ENCODE peak calls at places on chromosomes 6 and 20, in seven cellular contexts. S is HCT116, M is K562, A is H1, P is HepG2, W is GM12878, V is SK-N-SH. U is an unnamed sample.

GRCh38 chr6:3412779-3413500 is 43.9 kb downstream of the SLC22A23 start:
- DNase-seq in S (no peak), M (no peak), A (no peak), P (peak), W (no peak), V (no peak), U (no peak)

GRCh38 chr20:51581571-51581970 is 39.1 kb upstream of the NFATC2 start:
- DNase-seq in S (no peak), M (no peak), V (no peak), P (no peak), A (no peak), W (no peak), U (no peak)

GRCh38 chr6:126041516-126042447 is 55.4 kb downstream of the TRMT11 start:
- DNase-seq in V (no peak), P (no peak), A (no peak), W (no peak), S (no peak), M (no peak), U (no peak)

GRCh38 chr20:32823078-32823477 is 3.3 kb downstream of the MAPRE1 start:
- DNase-seq in A (no peak), P (peak), S (no peak), M (peak), V (no peak), W (no peak), U (peak)

GRCh38 chr6:10558575-10558974 is 37.4 kb downstream of the GCNT2 start:
- DNase-seq in M (no peak), V (peak), W (no peak), P (no peak), S (no peak), A (no peak), U (no peak)

GRCh38 chr6:121639041-121639440 is 203.6 kb downstream of the GJA1 start:
- DNase-seq in P (no peak), M (no peak), V (no peak), A (no peak), W (no peak), S (no peak), U (no peak)

GRCh38 chr6:109079981-109080380 is 14.7 kb downstream of the SESN1 start:
- DNase-seq in A (no peak), P (no peak), W (no peak), S (no peak), M (no peak), V (no peak), U (no peak)

GRCh38 chr20:46640536-46641311 is 10.5 kb downstream of the SLC13A3 start:
- DNase-seq in A (no peak), P (peak), V (no peak), S (no peak), W (no peak), M (no peak), U (no peak)

GRCh38 chr6:44133003-44133931 is 5.9 kb downstream of the TMEM63B start:
- DNase-seq in W (no peak), P (peak), V (peak), S (peak), M (peak), A (no peak), U (peak)

GRCh38 chr6:32370510-32370909 is 1.2 kb downstream of the TSBP1 start:
- DNase-seq in M (no peak), W (no peak), S (no peak), V (no peak), A (no peak), P (no peak), U (no peak)

DNA sequence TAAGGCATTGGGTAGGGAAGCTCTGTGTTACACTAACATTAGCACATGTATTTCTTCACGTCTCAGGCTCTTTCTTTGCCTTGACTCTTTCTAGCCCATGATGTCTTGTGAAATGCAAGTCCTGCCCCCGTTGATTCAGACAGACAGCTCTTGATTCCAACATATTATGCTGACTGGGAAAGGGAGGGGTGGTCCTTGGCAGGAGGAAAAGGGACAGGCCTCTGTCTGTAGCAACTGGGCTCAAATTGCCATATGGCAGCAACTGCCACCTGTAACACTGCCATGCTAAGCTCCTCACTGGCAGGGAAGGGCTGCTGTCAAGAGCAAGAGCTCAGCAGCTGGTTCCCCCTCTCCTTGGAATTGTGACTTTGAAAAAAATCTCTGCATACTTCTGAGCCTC is 5.7 kb upstream of the KCNK15 start:
- DNase-seq in V (no peak), S (no peak), W (no peak), M (no peak), P (no peak), A (no peak), U (no peak)
- TF ChIP-seq JUND in V (no peak), S (no peak), W (no peak), M (no peak), P (no peak), A (no peak), U (no peak)

GRCh38 chr6:131314838-131315237 is 179.6 kb downstream of the AKAP7 start:
- DNase-seq in M (no peak), W (no peak), V (no peak), A (no peak), P (no peak), S (no peak), U (no peak)

GRCh38 chr6:131317516-131317915 is 182.2 kb downstream of the AKAP7 start:
- DNase-seq in M (no peak), V (no peak), P (no peak), S (no peak), W (no peak), A (no peak), U (no peak)

GRCh38 chr6:131322121-131322520 is 186.9 kb downstream of the AKAP7 start:
- DNase-seq in A (no peak), M (no peak), S (no peak), W (no peak), P (no peak), V (no peak), U (no peak)

GRCh38 chr6:131316654-131317053 is 181.4 kb downstream of the AKAP7 start:
- DNase-seq in A (no peak), P (no peak), W (no peak), S (no peak), V (no peak), M (no peak), U (no peak)
- TF ChIP-seq JUND in A (no peak), P (no peak), W (no peak), S (no peak), V (no peak), M (no peak), U (no peak)

GRCh38 chr6:21312118-21312517 is 281.4 kb upstream of the SOX4 start:
- DNase-seq in A (no peak), V (no peak), M (no peak), S (no peak), W (no peak), P (no peak), U (no peak)
- TF ChIP-seq JUND in A (no peak), V (no peak), M (no peak), S (no peak), W (no peak), P (no peak), U (no peak)

GRCh38 chr20:14210146-14210545 is 127.3 kb downstream of the FLRT3 start:
- DNase-seq in M (no peak), P (no peak), V (no peak), A (no peak), W (no peak), S (no peak), U (no peak)
- TF ChIP-seq JUND in M (no peak), P (no peak), V (no peak), A (no peak), W (no peak), S (no peak), U (no peak)

DNA sequence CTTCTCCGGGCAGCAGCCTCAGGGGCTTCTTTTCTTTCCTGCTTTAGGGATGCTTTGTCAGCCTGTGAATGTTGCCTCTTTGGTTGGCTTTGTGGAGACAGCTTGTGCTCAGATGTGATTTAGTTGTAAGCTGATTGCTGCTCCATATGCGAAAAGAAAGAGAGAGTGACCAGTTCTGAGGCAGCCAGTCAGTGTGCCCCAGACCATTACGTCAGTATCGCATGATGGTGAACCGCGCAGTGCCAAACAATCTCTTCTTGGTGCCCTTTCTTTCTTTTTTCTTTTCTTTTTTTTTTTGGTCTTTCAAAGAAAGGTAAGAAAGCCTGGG is 44.1 kb downstream of the SMPDL3A start:
- DNase-seq in W (no peak), A (no peak), S (no peak), M (no peak), P (no peak), V (no peak), U (no peak)
- TF ChIP-seq JUND in W (no peak), A (no peak), S (no peak), M (no peak), P (no peak), V (no peak), U (no peak)

DNA sequence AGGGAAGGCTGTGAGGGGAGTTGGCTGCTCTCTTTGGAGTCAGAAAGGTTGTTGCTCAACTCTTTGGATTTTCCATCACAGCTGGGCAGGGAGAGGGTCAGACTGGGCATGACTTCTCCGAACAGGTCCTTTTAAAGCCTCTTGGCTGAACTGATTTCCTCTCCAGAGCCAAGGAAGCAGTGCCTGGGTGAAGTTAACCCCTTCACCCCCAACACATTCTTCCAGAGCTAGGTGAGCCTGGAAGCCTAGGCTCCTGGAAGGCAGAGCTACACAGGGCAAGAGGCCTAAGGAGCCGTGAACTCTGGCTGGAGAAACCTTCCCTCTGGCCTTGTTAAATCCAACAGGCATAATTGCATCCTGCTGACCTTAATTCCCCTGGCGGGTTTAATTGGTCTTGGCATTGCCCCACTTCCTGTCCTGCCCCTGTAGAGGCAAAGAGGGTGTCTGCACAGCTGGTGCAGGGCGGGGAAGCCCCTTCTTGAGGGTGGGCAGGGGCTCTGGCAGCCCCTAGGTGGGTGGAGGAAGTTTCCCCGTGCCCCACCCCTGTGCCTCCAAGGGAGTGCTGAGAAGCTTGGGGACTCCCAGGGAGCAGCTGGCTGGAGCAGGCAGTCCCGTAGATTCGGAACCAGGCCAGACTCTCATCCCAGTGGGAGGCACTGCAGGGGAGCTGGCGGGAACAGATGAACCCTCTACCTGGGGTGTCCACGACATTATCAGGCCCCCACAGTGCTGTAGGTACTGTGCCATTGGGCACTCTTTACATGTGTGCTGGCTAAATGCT is 3.6 kb upstream of the MYLK2 start:
- DNase-seq in W (no peak), M (no peak), A (no peak), V (peak), S (no peak), P (no peak), U (no peak)
- TF ChIP-seq JUND in W (no peak), M (no peak), A (no peak), V (no peak), S (no peak), P (no peak), U (no peak)

DNA sequence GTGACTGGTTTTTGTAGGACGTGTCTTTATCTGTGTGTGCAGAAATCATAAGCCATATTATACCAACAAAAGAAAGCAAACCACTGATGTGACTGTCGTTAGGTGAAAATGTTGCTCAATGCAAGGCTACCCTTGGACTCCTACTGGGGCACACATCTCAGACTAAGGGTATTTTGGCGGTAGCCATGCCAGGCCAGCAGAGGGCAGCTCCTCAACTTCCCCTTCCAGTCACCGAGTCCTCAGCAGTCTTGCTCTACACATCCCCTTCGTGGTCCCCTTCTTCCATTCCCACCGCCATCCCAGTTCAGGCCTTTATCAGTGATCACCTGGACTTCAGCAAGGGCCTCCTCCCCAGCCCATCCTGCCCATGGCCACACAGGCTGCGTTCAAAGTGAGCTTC is 113.7 kb upstream of the GGTLC1 start:
- DNase-seq in W (no peak), A (peak), S (no peak), P (peak), M (peak), V (no peak), U (peak)
- TF ChIP-seq JUND in W (no peak), A (no peak), S (no peak), P (no peak), M (no peak), V (no peak), U (no peak)

GRCh38 chr20:34525709-34526416 is 9.6 kb downstream of the DYNLRB1 start:
- DNase-seq in W (no peak), P (peak), M (peak), V (peak), S (peak), A (no peak), U (peak)
- TF ChIP-seq JUND in W (no peak), P (peak), M (peak), V (peak), S (peak), A (no peak), U (peak)

GRCh38 chr6:143745160-143746133 is 67.7 kb downstream of the PHACTR2 start:
- DNase-seq in W (no peak), V (peak), M (peak), S (peak), A (no peak), P (peak), U (no peak)

GRCh38 chr6:143742955-143743255 is 65.1 kb downstream of the PHACTR2 start:
- DNase-seq in P (no peak), S (no peak), A (no peak), M (no peak), V (no peak), W (no peak), U (no peak)

GRCh38 chr6:143743256-143744166 is 65.7 kb downstream of the PHACTR2 start:
- DNase-seq in W (no peak), P (peak), V (no peak), A (no peak), S (no peak), M (no peak), U (peak)

GRCh38 chr6:143746202-143747119 is 68.7 kb downstream of the PHACTR2 start:
- DNase-seq in S (no peak), W (no peak), P (peak), V (no peak), M (no peak), A (peak), U (peak)

DNA sequence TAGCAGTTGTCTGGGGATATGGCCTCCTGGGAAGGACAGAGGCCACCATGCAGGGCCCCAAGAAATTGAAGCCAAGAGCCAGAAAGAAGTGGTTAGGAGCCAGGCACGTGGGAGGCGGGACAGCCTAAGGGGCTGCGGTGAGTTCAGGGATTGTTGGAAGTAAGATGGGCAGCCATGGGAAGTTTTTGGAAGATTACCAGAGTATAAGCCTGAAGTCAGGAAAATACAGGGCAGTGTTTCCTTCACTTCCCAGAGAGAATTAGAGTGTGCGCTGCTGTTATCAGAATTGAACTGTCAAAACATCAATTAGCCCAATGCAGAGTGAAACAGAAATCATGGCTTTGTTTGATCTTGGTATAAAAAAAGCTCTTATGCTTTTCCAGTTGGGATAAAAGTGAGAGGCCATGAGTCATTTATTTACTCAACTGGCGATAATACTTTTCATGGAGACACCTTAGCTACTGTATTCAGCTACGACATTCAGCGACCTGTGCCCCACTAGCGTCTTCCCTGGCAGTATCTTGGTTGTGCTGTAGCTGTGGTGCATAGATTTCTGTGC is 66.9 kb downstream of the PHACTR2 start:
- DNase-seq in V (no peak), W (no peak), A (no peak), M (no peak), S (peak), P (peak), U (no peak)
- TF ChIP-seq JUND in V (no peak), W (no peak), A (no peak), M (no peak), S (peak), P (peak), U (no peak)

DNA sequence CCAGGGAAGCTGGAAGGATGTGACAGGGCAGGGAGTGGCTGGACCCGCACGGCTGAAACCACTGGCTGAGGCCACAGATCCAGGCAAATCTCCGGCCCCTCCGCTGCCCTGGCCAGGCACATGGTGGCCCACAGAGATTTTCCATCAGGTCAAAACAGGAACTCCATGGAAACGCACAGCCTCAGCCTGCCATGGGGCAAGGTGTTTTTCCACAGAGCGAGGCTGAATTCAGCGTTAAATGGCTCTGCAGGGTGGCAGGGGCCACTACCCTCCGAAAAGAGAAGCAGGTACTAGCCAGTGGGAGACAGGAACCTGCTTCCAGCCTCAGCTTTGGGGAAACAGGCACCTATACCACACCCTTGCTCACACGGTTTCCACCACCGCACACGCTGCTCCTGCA is 53.1 kb downstream of the PREX1 start:
- DNase-seq in A (no peak), P (no peak), W (no peak), M (no peak), S (no peak), V (no peak), U (no peak)
- TF ChIP-seq JUND in A (no peak), P (no peak), W (no peak), M (no peak), S (no peak), V (no peak), U (no peak)